ENCODE peak calls at places on chromosomes 6 and 20, in nine cellular contexts. S is T-helper 2 cell; P is stimulated activated CD4-positive, alpha-beta T cell treated with anti-CD3 and anti-CD28 coated beads, TNF-alpha, amount 100 ng/mL, for 1 hour; N is kidney tubule cell; G is ELR; Z is CD8-positive, alpha-beta T cell; I is fibroblast of the aortic adventitia; X is HCT116; B is activated B cell treated with CpG ODN at 0.5 μM for 24 hours. H is an unnamed sample.

GRCh38 chr6:100152201-100152600 is 158.2 kb upstream of the MCHR2 start:
- DNase-seq in S (no peak), X (no peak), B (no peak), P (no peak), I (peak), Z (no peak), N (no peak), G (no peak), H (no peak)

GRCh38 chr6:45791600-45792168 is 224.0 kb downstream of the CLIC5 start:
- DNase-seq in S (no peak), I (peak), B (no peak), G (peak), N (peak), P (no peak), X (no peak), Z (no peak), H (peak)

GRCh38 chr6:81475646-81476045 is 276.8 kb downstream of the TENT5A start:
- DNase-seq in Z (no peak), X (no peak), N (no peak), I (peak), S (no peak), B (no peak), G (no peak), P (no peak), H (no peak)

GRCh38 chr20:50558483-50558925 is 48.3 kb downstream of the PTPN1 start:
- DNase-seq in B (no peak), G (peak), Z (no peak), I (peak), X (peak), P (no peak), S (no peak), N (peak), H (peak)

GRCh38 chr6:158031445-158032353 is 50.0 kb downstream of the SYNJ2 start:
- DNase-seq in P (no peak), S (peak), G (peak), Z (peak), I (peak), N (peak), X (peak), B (peak), H (peak)

GRCh38 chr20:64119301-64119680 is 11.9 kb upstream of the NPBWR2 start:
- DNase-seq in P (no peak), S (no peak), X (no peak), B (no peak), N (no peak), I (no peak), Z (no peak), G (no peak), H (no peak)

GRCh38 chr6:148736779-148737412 is 9.9 kb upstream of the UST start:
- DNase-seq in Z (no peak), X (no peak), G (no peak), N (peak), I (no peak), B (no peak), P (no peak), S (peak), H (no peak)

GRCh38 chr6:85544776-85545175 is 48.9 kb downstream of the SNX14 start:
- DNase-seq in G (peak), N (peak), Z (no peak), X (no peak), S (no peak), B (no peak), P (no peak), I (no peak), H (no peak)

GRCh38 chr6:157648561-157648960 is 174.5 kb upstream of the SNX9 start:
- DNase-seq in S (no peak), X (peak), B (no peak), Z (no peak), I (no peak), P (no peak), N (peak), G (peak), H (peak)